ENCODE peak calls at places on chromosome 15, in five cellular contexts. One of them, this sample, is unnamed.
A peak's percentile ranks its signal among the peaks of the same experiment; 100 is the strongest.

GRCh38 chr15:72133211-72133610 is 15.0 kb downstream of the SENP8 start:
- DNase-seq in SK-N-SH: no peak
- DNase-seq in hepatocyte: no peak
- DNase-seq in GM23248: no peak
- DNase-seq in HCT116: no peak
- DNase-seq in this sample: no peak

GRCh38 chr15:57054351-57054750 is 135.9 kb downstream of the TCF12 start:
- DNase-seq in GM23248: no peak
- DNase-seq in SK-N-SH: no peak
- DNase-seq in hepatocyte: no peak
- DNase-seq in HCT116: no peak
- DNase-seq in this sample: no peak

GRCh38 chr15:45401665-45402161 is 23.4 kb upstream of the GATM start:
- DNase-seq in GM23248: no peak
- DNase-seq in HCT116: no peak
- DNase-seq in hepatocyte: no peak
- DNase-seq in SK-N-SH: peak; percentile 33
- DNase-seq in this sample: no peak

GRCh38 chr15:36278219-36278618 is 301.2 kb upstream of the CDIN1 start:
- DNase-seq in SK-N-SH: no peak
- DNase-seq in GM23248: peak; percentile 14
- DNase-seq in hepatocyte: no peak
- DNase-seq in HCT116: no peak
- DNase-seq in this sample: peak; percentile 46

GRCh38 chr15:25691544-25692430 is 171.3 kb downstream of the ATP10A start:
- DNase-seq in GM23248: peak; percentile 49
- DNase-seq in hepatocyte: peak; percentile 26
- DNase-seq in SK-N-SH: no peak
- DNase-seq in HCT116: no peak
- DNase-seq in this sample: no peak

GRCh38 chr15:95853350-95853749 is 477.1 kb upstream of the NR2F2 start:
- DNase-seq in HCT116: no peak
- DNase-seq in SK-N-SH: no peak
- DNase-seq in GM23248: peak; percentile 28
- DNase-seq in hepatocyte: no peak
- DNase-seq in this sample: no peak

GRCh38 chr15:88391006-88391405 is 76.2 kb downstream of the MRPL46 start:
- DNase-seq in hepatocyte: no peak
- DNase-seq in GM23248: peak; percentile 27
- DNase-seq in SK-N-SH: no peak
- DNase-seq in HCT116: no peak
- DNase-seq in this sample: no peak

GRCh38 chr15:60620707-60621106 is 141.8 kb upstream of the ICE2 start:
- DNase-seq in HCT116: no peak
- DNase-seq in GM23248: peak; percentile 68
- DNase-seq in hepatocyte: peak; percentile 13
- DNase-seq in SK-N-SH: no peak
- DNase-seq in this sample: no peak

GRCh38 chr15:70291295-70291694 is 193.6 kb upstream of the TLE3 start:
- DNase-seq in SK-N-SH: no peak
- DNase-seq in hepatocyte: no peak
- DNase-seq in HCT116: no peak
- DNase-seq in GM23248: no peak
- DNase-seq in this sample: no peak

GRCh38 chr15:39595621-39596221 is 14.8 kb downstream of the THBS1 start:
- DNase-seq in HCT116: no peak
- DNase-seq in SK-N-SH: no peak
- DNase-seq in GM23248: peak; percentile 58
- DNase-seq in hepatocyte: no peak
- DNase-seq in this sample: no peak

GRCh38 chr15:73433878-73434277 is 9.1 kb upstream of the REC114 start:
- DNase-seq in hepatocyte: no peak
- DNase-seq in GM23248: no peak
- DNase-seq in SK-N-SH: no peak
- DNase-seq in HCT116: no peak
- DNase-seq in this sample: no peak

GRCh38 chr15:54841906-54842305 is 354.8 kb downstream of the RSL24D1 start:
- DNase-seq in hepatocyte: no peak
- DNase-seq in SK-N-SH: no peak
- DNase-seq in GM23248: no peak
- DNase-seq in HCT116: no peak
- DNase-seq in this sample: no peak

GRCh38 chr15:90210593-90210992 is 9.5 kb downstream of the SEMA4B start:
- DNase-seq in HCT116: no peak
- DNase-seq in hepatocyte: no peak
- DNase-seq in SK-N-SH: no peak
- DNase-seq in GM23248: no peak
- DNase-seq in this sample: no peak
- H3K4me2 ChIP-seq in HCT116: peak overlapping the region; percentile 85
- H3K4me2 ChIP-seq in hepatocyte: no peak overlapping the region
- H3K4me2 ChIP-seq in SK-N-SH: no peak overlapping the region
- H3K4me2 ChIP-seq in GM23248: no peak overlapping the region
- H3K4me2 ChIP-seq in this sample: no peak overlapping the region

GRCh38 chr15:68304611-68305337 is 27.2 kb downstream of the FEM1B start:
- DNase-seq in GM23248: no peak
- DNase-seq in SK-N-SH: no peak
- DNase-seq in HCT116: no peak
- DNase-seq in hepatocyte: peak; percentile 40
- DNase-seq in this sample: no peak
- H3K9me2 ChIP-seq in GM23248: no peaks in the 10 kb centered on the region
- H3K9me2 ChIP-seq in SK-N-SH: no peaks in the 10 kb centered on the region
- H3K9me2 ChIP-seq in HCT116: no peaks in the 10 kb centered on the region
- H3K9me2 ChIP-seq in hepatocyte: no peaks in the 10 kb centered on the region
- H3K9me2 ChIP-seq in this sample: no peaks in the 10 kb centered on the region

GRCh38 chr15:91855684-91856553 is 2.4 kb downstream of the SLCO3A1 start:
- DNase-seq in SK-N-SH: peak; percentile 45
- DNase-seq in GM23248: peak; percentile 5
- DNase-seq in HCT116: no peak
- DNase-seq in hepatocyte: peak; percentile 11
- DNase-seq in this sample: peak; percentile 91
- H3K4me3 ChIP-seq in SK-N-SH: no peak overlapping the region
- H3K4me3 ChIP-seq in GM23248: no peak overlapping the region
- H3K4me3 ChIP-seq in HCT116: no peak overlapping the region
- H3K4me3 ChIP-seq in hepatocyte: no peak overlapping the region
- H3K4me3 ChIP-seq in this sample: peak overlapping the region; percentile 72

DNA sequence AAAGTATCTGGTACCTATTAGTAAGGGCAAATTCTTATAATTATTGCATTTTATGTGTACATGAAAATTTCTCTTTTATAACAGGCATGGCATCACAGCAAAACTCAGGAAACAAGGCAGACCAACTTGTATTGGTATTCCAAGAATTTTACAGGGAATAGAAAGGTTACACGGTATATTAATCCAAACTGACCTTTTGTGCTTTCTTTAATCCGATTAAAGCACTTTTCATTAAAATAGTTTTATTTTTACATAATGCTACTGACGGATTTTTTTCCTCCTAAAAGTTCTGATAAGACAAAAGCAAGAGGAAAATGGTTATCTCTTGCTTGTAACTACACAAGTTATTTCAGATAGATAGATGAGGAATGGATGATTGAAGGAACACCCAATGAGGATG is 137.0 kb upstream of the SLCO3A1 start:
- DNase-seq in GM23248: no peak
- DNase-seq in hepatocyte: no peak
- DNase-seq in HCT116: no peak
- DNase-seq in SK-N-SH: no peak
- DNase-seq in this sample: no peak
- H3K4me2 ChIP-seq in GM23248: no peak overlapping the region
- H3K4me2 ChIP-seq in hepatocyte: no peak overlapping the region
- H3K4me2 ChIP-seq in HCT116: no peak overlapping the region
- H3K4me2 ChIP-seq in SK-N-SH: no peak overlapping the region
- H3K4me2 ChIP-seq in this sample: no peak overlapping the region

GRCh38 chr15:74768771-74769342 is 13.0 kb upstream of the CSK start:
- DNase-seq in SK-N-SH: peak; percentile 84
- DNase-seq in hepatocyte: peak; percentile 73
- DNase-seq in HCT116: peak; percentile 42
- DNase-seq in GM23248: peak; percentile 72
- DNase-seq in this sample: peak; percentile 81
- H3K9me2 ChIP-seq in SK-N-SH: no peaks in the 10 kb centered on the region
- H3K9me2 ChIP-seq in hepatocyte: no peaks in the 10 kb centered on the region
- H3K9me2 ChIP-seq in HCT116: no peaks in the 10 kb centered on the region
- H3K9me2 ChIP-seq in GM23248: no peaks in the 10 kb centered on the region
- H3K9me2 ChIP-seq in this sample: no peaks in the 10 kb centered on the region

GRCh38 chr15:96878129-96878528 is 547.6 kb downstream of the NR2F2 start:
- DNase-seq in SK-N-SH: no peak
- DNase-seq in HCT116: no peak
- DNase-seq in hepatocyte: no peak
- DNase-seq in GM23248: no peak
- DNase-seq in this sample: no peak
- H3K4me3 ChIP-seq in SK-N-SH: no peak overlapping the region
- H3K4me3 ChIP-seq in HCT116: no peak overlapping the region
- H3K4me3 ChIP-seq in hepatocyte: no peak overlapping the region
- H3K4me3 ChIP-seq in GM23248: no peak overlapping the region
- H3K4me3 ChIP-seq in this sample: no peak overlapping the region

DNA sequence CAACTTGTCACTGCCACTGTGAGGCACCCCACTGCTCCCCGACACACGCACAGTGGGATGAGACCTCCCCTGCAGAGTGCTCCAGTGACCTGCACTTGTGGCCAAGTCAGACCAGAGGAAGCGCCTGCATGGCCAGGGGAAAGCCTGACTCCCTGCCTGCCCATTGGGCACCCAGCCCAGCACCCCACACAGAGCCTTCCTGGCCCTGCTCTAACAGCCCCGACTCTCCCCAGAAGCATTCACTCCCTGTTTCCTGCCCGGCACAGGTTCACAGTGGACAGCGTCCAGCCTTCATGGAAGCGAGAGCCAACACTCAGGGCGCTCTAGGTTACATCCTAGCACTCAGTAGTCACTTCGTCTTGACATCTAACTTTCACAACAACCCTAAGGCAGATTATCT is 27.8 kb downstream of the RBPMS2 start:
- DNase-seq in SK-N-SH: no peak
- DNase-seq in HCT116: no peak
- DNase-seq in hepatocyte: no peak
- DNase-seq in GM23248: no peak
- DNase-seq in this sample: no peak
- H3K4me2 ChIP-seq in SK-N-SH: no peak overlapping the region
- H3K4me2 ChIP-seq in HCT116: no peak overlapping the region
- H3K4me2 ChIP-seq in hepatocyte: no peak overlapping the region
- H3K4me2 ChIP-seq in GM23248: no peak overlapping the region
- H3K4me2 ChIP-seq in this sample: no peak overlapping the region

GRCh38 chr15:49644364-49644794 is 23.5 kb downstream of the DTWD1 start:
- DNase-seq in SK-N-SH: no peak
- DNase-seq in hepatocyte: no peak
- DNase-seq in HCT116: no peak
- DNase-seq in GM23248: peak; percentile 21
- DNase-seq in this sample: no peak
- H3K9me2 ChIP-seq in SK-N-SH: no peaks in the 10 kb centered on the region
- H3K9me2 ChIP-seq in hepatocyte: no peaks in the 10 kb centered on the region
- H3K9me2 ChIP-seq in HCT116: no peaks in the 10 kb centered on the region
- H3K9me2 ChIP-seq in GM23248: no peaks in the 10 kb centered on the region
- H3K9me2 ChIP-seq in this sample: no peaks in the 10 kb centered on the region

DNA sequence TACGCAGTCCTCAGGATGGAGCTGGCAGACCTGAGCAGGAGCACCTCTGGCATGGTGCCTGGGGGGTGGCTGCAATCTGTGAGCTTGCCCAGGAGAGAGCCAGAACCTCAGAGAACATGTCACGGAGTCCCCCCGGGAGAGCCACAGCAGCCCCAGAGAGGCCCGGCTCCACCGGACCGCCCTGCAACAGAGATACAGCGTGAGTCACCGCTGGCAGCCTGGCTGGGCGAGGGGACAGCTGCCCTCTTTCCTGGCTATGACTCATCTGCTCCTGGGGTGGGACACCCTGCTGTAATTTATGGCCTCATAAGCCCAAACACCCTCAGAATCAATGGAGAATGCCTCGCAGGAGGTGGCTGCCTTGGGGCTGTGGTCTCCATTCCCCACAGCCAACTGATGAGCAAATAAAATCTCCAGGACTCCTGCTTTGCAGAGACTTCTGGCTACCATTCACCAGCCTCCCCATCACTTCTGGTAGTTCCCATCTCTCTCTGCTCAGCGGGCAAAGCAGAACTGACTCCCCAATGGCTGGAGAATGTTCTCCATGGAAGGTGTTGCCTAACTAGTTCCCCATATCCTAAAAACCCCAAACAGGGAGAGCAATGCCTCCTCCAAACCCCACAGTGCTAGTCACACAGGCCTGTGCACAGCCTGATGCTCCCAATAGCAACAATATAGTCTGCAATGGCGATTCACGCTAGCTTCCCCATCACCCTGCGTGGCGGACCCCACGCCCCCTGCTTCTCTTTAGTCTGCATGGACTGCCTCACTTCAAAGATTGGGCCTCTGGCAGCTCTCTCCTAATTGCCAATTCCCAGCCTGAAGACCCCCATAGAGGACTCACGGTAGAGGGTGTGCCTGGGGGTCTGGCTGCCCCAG is 21.6 kb downstream of the ACSBG1 start:
- DNase-seq in GM23248: peak; percentile 91
- DNase-seq in hepatocyte: peak; percentile 90
- DNase-seq in HCT116: peak; percentile 41
- DNase-seq in SK-N-SH: peak; percentile 58
- DNase-seq in this sample: no peak
- H3K4me3 ChIP-seq in GM23248: no peak overlapping the region
- H3K4me3 ChIP-seq in hepatocyte: no peak overlapping the region
- H3K4me3 ChIP-seq in HCT116: peak overlapping the region; percentile 17
- H3K4me3 ChIP-seq in SK-N-SH: no peak overlapping the region
- H3K4me3 ChIP-seq in this sample: no peak overlapping the region